ENCODE peak calls at places on chromosomes 16 and 17, in six cellular contexts. P is SK-N-SH, K is trophoblast cell, S is neural progenitor cell, F is NT2/D1, N is GM23248. M is an unnamed sample. For H3K36me3, the result is how much of the 10 kb centered on the place peaks cover.

GRCh38 chr17:79702071-79702470 is 28.7 kb upstream of the ENPP7 start:
- DNase-seq in N (no peak), F (no peak), S (peak), K (no peak), P (peak), M (no peak)

GRCh38 chr17:79019631-79020584 is 4.1 kb upstream of the C1QTNF1 start:
- DNase-seq in S (peak), N (peak), P (peak), F (no peak), K (peak), M (peak)

GRCh38 chr16:4591706-4592470 is 22.8 kb downstream of the UBALD1 start:
- DNase-seq in F (no peak), S (no peak), K (no peak), P (peak), N (no peak), M (no peak)

GRCh38 chr17:43169561-43170139 is 1.4 kb upstream of the NBR1 start:
- DNase-seq in K (peak), F (no peak), P (peak), N (peak), S (peak), M (peak)

GRCh38 chr17:79354173-79354820 is 256.6 kb downstream of the RBFOX3 start:
- DNase-seq in S (no peak), N (no peak), K (no peak), P (no peak), F (no peak), M (peak)

GRCh38 chr16:30941600-30942420 is 7.1 kb upstream of the ORAI3 start:
- DNase-seq in N (peak), F (no peak), S (peak), P (peak), K (peak), M (peak)

GRCh38 chr16:61261315-61261714 is 774.9 kb downstream of the CDH8 start:
- DNase-seq in S (no peak), F (no peak), P (no peak), K (no peak), N (no peak), M (no peak)

GRCh38 chr17:82889496-82890338 is 49.9 kb upstream of the ZNF750 start:
- DNase-seq in N (no peak), P (no peak), F (no peak), S (no peak), K (peak), M (peak)

GRCh38 chr16:56450275-56450889 is 750 bp downstream of the NUDT21 start:
- DNase-seq in S (peak), F (no peak), K (no peak), P (peak), N (peak), M (no peak)

GRCh38 chr16:2762711-2763110 is 10.3 kb downstream of the SRRM2 start:
- DNase-seq in N (no peak), K (no peak), F (no peak), S (no peak), P (no peak), M (peak)

GRCh38 chr17:40564883-40565744 is at the start of gene CCR7:
- DNase-seq in K (no peak), P (no peak), F (no peak), N (no peak), S (no peak), M (no peak)

GRCh38 chr16:89322381-89323119 is 105.0 kb downstream of the ZNF778 start:
- DNase-seq in P (peak), S (peak), F (peak), K (peak), N (peak), M (peak)

GRCh38 chr17:58254803-58255202 is 16.4 kb downstream of the LPO start:
- DNase-seq in P (no peak), N (no peak), K (peak), S (no peak), F (no peak), M (no peak)

GRCh38 chr16:2852003-2852730 is 5.8 kb downstream of the PRSS22 start:
- DNase-seq in N (no peak), S (no peak), P (peak), F (no peak), K (no peak), M (no peak)

GRCh38 chr16:31182391-31182790 is 2.5 kb downstream of the FUS start:
- DNase-seq in N (peak), F (no peak), K (no peak), S (no peak), P (no peak), M (no peak)

GRCh38 chr16:72760581-72760980 is 287.3 kb downstream of the ZFHX3 start:
- DNase-seq in S (no peak), N (no peak), P (no peak), F (no peak), K (no peak), M (no peak)

GRCh38 chr16:81483064-81483969 is 38.7 kb downstream of the CMIP start:
- DNase-seq in N (peak), S (no peak), F (no peak), K (peak), P (no peak), M (peak)

GRCh38 chr17:47718634-47719405 is 14.2 kb upstream of the TBX21 start:
- DNase-seq in F (no peak), N (no peak), S (no peak), K (no peak), P (no peak), M (no peak)

GRCh38 chr17:39194089-39194984 is 3.1 kb downstream of the CACNB1 start:
- DNase-seq in P (peak), K (peak), F (no peak), S (peak), N (peak), M (no peak)

GRCh38 chr16:11692651-11693050 is 24.4 kb downstream of the SNN start:
- DNase-seq in S (no peak), K (no peak), P (no peak), F (no peak), N (no peak), M (no peak)

GRCh38 chr17:81365148-81365600 is 30.1 kb upstream of the BAHCC1 start:
- DNase-seq in F (no peak), K (peak), S (peak), N (peak), P (no peak), M (peak)

GRCh38 chr16:30740364-30741251 is 7.6 kb upstream of the PHKG2 start:
- DNase-seq in K (peak), N (peak), P (no peak), F (no peak), S (no peak), M (peak)

GRCh38 chr16:191783-192294 is 11.6 kb downstream of the HBQ1 start:
- DNase-seq in K (peak), P (no peak), S (no peak), F (no peak), N (peak), M (no peak)

GRCh38 chr17:34075076-34075475 is 180.0 kb upstream of the CCL2 start:
- DNase-seq in P (no peak), S (no peak), F (no peak), N (no peak), K (no peak), M (no peak)

GRCh38 chr17:78736526-78737079 is 45.5 kb downstream of the CYTH1 start:
- DNase-seq in N (no peak), F (no peak), K (peak), S (no peak), P (no peak), M (peak)

GRCh38 chr16:57949595-57950238 is 21.2 kb downstream of the CNGB1 start:
- DNase-seq in S (no peak), N (peak), K (peak), F (no peak), P (no peak), M (no peak)

GRCh38 chr17:78923660-78924453 is 1.3 kb downstream of the TIMP2 start:
- DNase-seq in P (peak), S (peak), N (peak), K (peak), F (no peak), M (peak)

GRCh38 chr16:31713945-31714898 is 159.4 kb upstream of the ZNF267 start:
- DNase-seq in S (peak), N (peak), K (no peak), P (peak), F (no peak), M (no peak)

GRCh38 chr17:45977976-45978626 is 20.9 kb upstream of the STH start:
- DNase-seq in K (peak), F (no peak), N (no peak), P (no peak), S (no peak), M (peak)

GRCh38 chr17:3639981-3640596 is 3.5 kb downstream of the CTNS start:
- DNase-seq in N (no peak), K (peak), S (peak), P (no peak), F (no peak), M (no peak)

GRCh38 chr17:55549140-55549539 is 37.9 kb upstream of the SMIM36 start:
- DNase-seq in P (no peak), K (peak), F (no peak), S (peak), N (peak), M (no peak)

GRCh38 chr16:55815320-55815719 is 17.6 kb downstream of the CES1 start:
- DNase-seq in S (no peak), K (no peak), N (no peak), F (no peak), P (no peak), M (no peak)

GRCh38 chr17:1627987-1628855 is at the start of gene SLC43A2:
- DNase-seq in K (peak), P (peak), N (peak), F (peak), S (peak), M (peak)

GRCh38 chr17:44738214-44738906 is 20.4 kb upstream of the ADAM11 start:
- DNase-seq in P (no peak), S (no peak), F (peak), K (no peak), N (peak), M (no peak)

GRCh38 chr17:30137158-30137557 is 20.5 kb downstream of the NSRP1 start:
- DNase-seq in K (no peak), S (no peak), P (no peak), F (no peak), N (no peak), M (no peak)

GRCh38 chr17:30130121-30130520 is 13.5 kb downstream of the NSRP1 start:
- DNase-seq in F (no peak), K (no peak), N (no peak), S (no peak), P (no peak), M (no peak)

DNA sequence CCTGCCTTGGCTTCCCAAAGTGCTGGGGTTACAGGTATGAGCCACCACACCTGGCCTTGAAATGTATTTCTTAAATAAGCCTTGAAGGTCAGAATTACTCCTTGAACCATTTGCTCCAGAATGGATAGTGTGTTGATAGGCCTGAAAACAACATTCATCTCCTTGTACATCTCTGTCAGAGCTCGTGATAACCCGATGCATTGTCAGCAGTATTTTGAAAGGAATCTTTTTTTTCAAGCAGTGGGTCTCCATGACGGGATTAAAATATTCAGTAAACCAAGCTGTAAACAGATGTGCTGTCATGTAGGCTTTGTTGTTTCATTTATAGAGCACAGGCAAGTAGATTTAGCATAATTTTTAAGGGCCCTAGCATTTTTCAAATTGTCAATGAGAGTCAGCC is 16.6 kb downstream of the NSRP1 start:
- DNase-seq in S (no peak), N (no peak), K (no peak), P (no peak), F (no peak), M (no peak)
- H3K36me3 ChIP-seq in S (under half), N (under half), K (under half), P (under half), F (under half), M (under half)

GRCh38 chr17:32303861-32304288 is 38.1 kb downstream of the C17orf75 start:
- DNase-seq in F (no peak), K (no peak), S (no peak), P (peak), N (no peak), M (no peak)

GRCh38 chr17:32305049-32305448 is 36.9 kb downstream of the C17orf75 start:
- DNase-seq in N (no peak), F (no peak), K (no peak), P (no peak), S (no peak), M (no peak)

GRCh38 chr17:32302037-32302436 is 36.4 kb downstream of the RHBDL3 start:
- DNase-seq in S (no peak), P (no peak), K (peak), N (no peak), F (no peak), M (no peak)

GRCh38 chr17:32299579-32300158 is 34.0 kb downstream of the RHBDL3 start:
- DNase-seq in K (no peak), N (no peak), S (no peak), P (no peak), F (no peak), M (no peak)

DNA sequence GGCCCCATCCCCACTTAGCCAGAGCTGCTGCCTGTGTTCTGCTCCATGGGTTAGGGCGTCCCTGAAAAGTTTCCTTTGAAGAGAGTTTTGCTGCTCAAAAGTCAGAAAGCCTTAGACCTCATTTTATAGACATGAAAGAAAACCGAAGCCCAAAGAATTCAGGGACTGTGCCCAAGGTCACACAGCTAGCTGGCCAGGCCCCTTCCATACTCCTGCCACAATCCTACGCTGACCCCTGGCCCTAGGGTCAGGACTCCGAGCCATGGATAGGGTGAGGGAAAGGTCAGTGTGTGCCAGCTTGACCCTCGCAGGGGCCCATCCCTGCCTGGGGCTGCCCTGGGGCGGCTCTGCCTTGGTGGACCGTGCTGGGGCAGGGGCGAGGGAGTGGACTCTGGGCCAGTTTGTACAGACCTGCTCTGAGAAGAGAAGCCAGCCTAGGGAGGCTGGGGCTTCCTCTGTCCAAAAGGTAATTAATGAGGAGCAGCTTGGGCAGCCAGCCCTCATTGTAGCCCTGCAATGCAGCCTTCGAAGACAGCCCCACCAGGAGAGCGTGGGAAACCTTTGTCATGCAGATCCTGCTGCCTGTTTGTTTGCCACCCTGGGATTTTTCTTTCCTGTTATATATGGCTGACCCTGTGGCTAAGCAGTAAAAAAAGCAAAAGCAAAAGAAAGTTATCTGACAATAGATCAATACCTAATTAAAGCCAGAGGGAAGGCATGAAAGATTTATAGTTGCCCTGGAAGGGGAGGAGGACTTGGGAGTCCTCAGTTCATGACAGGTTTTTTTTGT is 37.4 kb downstream of the RHBDL3 start:
- DNase-seq in P (peak), S (peak), K (no peak), F (peak), N (no peak), M (no peak)
- H3K9ac ChIP-seq in P (no peak), S (no peak), K (no peak), F (peak), N (no peak), M (no peak)

DNA sequence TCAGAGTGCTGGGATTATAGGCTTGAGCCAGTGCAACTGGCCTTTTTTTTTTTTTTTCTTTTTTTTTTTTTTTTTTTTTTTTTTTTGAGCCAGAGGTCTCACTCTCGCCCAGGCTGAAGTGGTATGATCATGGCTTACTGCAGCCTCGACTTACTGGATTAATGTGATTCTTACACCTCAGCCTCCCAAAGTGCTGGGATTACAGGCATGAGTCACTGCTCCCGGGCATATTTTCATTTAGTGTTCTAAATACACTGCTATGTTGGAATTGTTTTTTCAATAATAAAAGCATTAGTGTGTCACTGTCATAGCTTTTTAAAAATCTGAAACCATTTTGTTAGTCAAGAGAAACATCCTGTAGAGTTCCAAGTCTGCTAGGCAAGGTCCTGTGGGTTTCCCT is 40.3 kb downstream of the NDE1 start:
- DNase-seq in N (peak), F (no peak), S (no peak), K (no peak), P (no peak), M (no peak)
- H3K36me3 ChIP-seq in N (under half), F (half or more), S (under half), K (half or more), P (under half), M (under half)

GRCh38 chr16:23149267-23149992 is at the start of gene USP31:
- DNase-seq in P (peak), N (peak), F (peak), K (peak), S (peak), M (peak)
- H3K9ac ChIP-seq in P (peak), N (peak), F (peak), K (peak), S (no peak), M (peak)

GRCh38 chr17:75630071-75630917 is 2.9 kb upstream of the SMIM5 start:
- DNase-seq in F (no peak), N (no peak), S (no peak), K (no peak), P (no peak), M (peak)
- H3K36me3 ChIP-seq in F (half or more), N (under half), S (under half), K (under half), P (half or more), M (under half)

GRCh38 chr16:85556456-85557082 is 56.6 kb upstream of the GSE1 start:
- DNase-seq in S (peak), N (peak), F (no peak), P (peak), K (no peak), M (peak)
- H3K9ac ChIP-seq in S (no peak), N (peak), F (peak), P (peak), K (peak), M (peak)

GRCh38 chr16:28183930-28184329 is 27.8 kb downstream of the XPO6 start:
- DNase-seq in F (no peak), K (no peak), S (no peak), P (no peak), N (no peak), M (no peak)
- H3K36me3 ChIP-seq in F (under half), K (under half), S (under half), P (under half), N (under half), M (under half)

GRCh38 chr17:6940186-6940649 is 55.6 kb upstream of the ALOX12 start:
- DNase-seq in N (no peak), P (peak), F (no peak), S (no peak), K (no peak), M (no peak)
- H3K9ac ChIP-seq in N (no peak), P (peak), F (no peak), S (no peak), K (no peak), M (no peak)

M was measured in kidney.